ENCODE peak calls at places on chromosomes 13 and 19, in five cellular contexts. Q is mucosa of descending colon; C is IMR-90; L is CD8-positive, alpha-beta T cell; V is Peyer's patch. O is an unnamed sample.

GRCh38 chr13:78298657-78299056 is 304.7 kb downstream of the POU4F1 start:
- DNase-seq in Q (no peak), C (no peak), L (no peak), V (no peak), O (no peak)

GRCh38 chr19:9854282-9854846 is 19.2 kb downstream of the PIN1 start:
- DNase-seq in Q (no peak), C (no peak), L (no peak), V (no peak), O (no peak)

GRCh38 chr19:56101746-56102535 is 19.2 kb downstream of the ZNF787 start:
- DNase-seq in Q (no peak), C (no peak), L (no peak), V (no peak), O (no peak)

GRCh38 chr19:19528721-19529490 is at the start of gene YJEFN3:
- DNase-seq in Q (no peak), C (peak; percentile 19), L (no peak), V (no peak), O (no peak)

GRCh38 chr19:13668964-13669363 is 95.4 kb upstream of the MRI1 start:
- DNase-seq in Q (no peak), C (no peak), L (no peak), V (no peak), O (no peak)

GRCh38 chr19:13803038-13803437 is 7.8 kb downstream of the ZSWIM4 start:
- DNase-seq in Q (no peak), C (no peak), L (no peak), V (no peak), O (no peak)

GRCh38 chr19:8161135-8161646 is 11.8 kb upstream of the FBN3 start:
- DNase-seq in Q (no peak), C (no peak), L (no peak), V (no peak), O (no peak)

GRCh38 chr19:51501594-51502263 is at the start of gene SIGLEC12:
- DNase-seq in Q (no peak), C (no peak), L (no peak), V (peak; percentile 68), O (no peak)

GRCh38 chr19:3250675-3251074 is 26.2 kb downstream of the CELF5 start:
- DNase-seq in Q (peak; percentile 49), C (no peak), L (peak; percentile 52), V (no peak), O (no peak)

GRCh38 chr13:35475131-35475959 is 1.1 kb downstream of the MAB21L1 start:
- DNase-seq in Q (peak; percentile 32), C (peak; percentile 16), L (no peak), V (peak; percentile 48), O (no peak)

GRCh38 chr19:48544856-48545750 is 6.9 kb upstream of the SULT2B1 start:
- DNase-seq in Q (no peak), C (no peak), L (no peak), V (no peak), O (no peak)

GRCh38 chr19:57947419-57948134 is at the start of gene ZNF256:
- DNase-seq in Q (peak; percentile 94), C (peak; percentile 93), L (peak; percentile 85), V (peak; percentile 96), O (peak; percentile 70)

GRCh38 chr13:51814825-51815650 is 11.1 kb upstream of the DHRS12 start:
- DNase-seq in Q (peak; percentile 60), C (peak; percentile 50), L (peak; percentile 76), V (peak; percentile 91), O (no peak)

GRCh38 chr19:8973501-8974091 is 36.6 kb downstream of the MUC16 start:
- DNase-seq in Q (no peak), C (no peak), L (no peak), V (no peak), O (no peak)

GRCh38 chr13:93420887-93421286 is 194.3 kb downstream of the GPC6 start:
- DNase-seq in Q (no peak), C (no peak), L (no peak), V (no peak), O (no peak)

GRCh38 chr13:31476266-31476665 is 263.1 kb upstream of the RXFP2 start:
- DNase-seq in Q (no peak), C (peak; percentile 85), L (no peak), V (no peak), O (peak; percentile 60)

GRCh38 chr19:35991731-35992450 is 3.1 kb upstream of the SDHAF1 start:
- DNase-seq in Q (no peak), C (no peak), L (no peak), V (no peak), O (no peak)

GRCh38 chr13:46383383-46383782 is 3.7 kb downstream of the RUBCNL start:
- DNase-seq in Q (no peak), C (no peak), L (no peak), V (peak; percentile 65), O (no peak)

GRCh38 chr13:112967666-112968379 is 1.2 kb upstream of the MCF2L start:
- DNase-seq in Q (peak; percentile 26), C (no peak), L (no peak), V (no peak), O (no peak)

GRCh38 chr13:26460652-26461051 is 96.8 kb upstream of the WASF3 start:
- DNase-seq in Q (no peak), C (peak; percentile 84), L (no peak), V (no peak), O (no peak)

GRCh38 chr13:51034906-51035305 is 76.2 kb downstream of the C13orf42 start:
- DNase-seq in Q (no peak), C (no peak), L (no peak), V (no peak), O (no peak)

GRCh38 chr13:41613984-41614581 is 156.7 kb downstream of the RGCC start:
- DNase-seq in Q (no peak), C (peak; percentile 96), L (no peak), V (no peak), O (peak; percentile 90)

GRCh38 chr13:35992964-35993363 is 138.2 kb downstream of the DCLK1 start:
- DNase-seq in Q (no peak), C (no peak), L (no peak), V (no peak), O (no peak)

GRCh38 chr13:49323344-49323743 is 75.6 kb downstream of the CDADC1 start:
- DNase-seq in Q (no peak), C (no peak), L (no peak), V (no peak), O (no peak)

GRCh38 chr13:71625694-71626093 is 241.3 kb downstream of the DACH1 start:
- DNase-seq in Q (no peak), C (peak; percentile 92), L (no peak), V (no peak), O (no peak)

GRCh38 chr13:82817133-82817532 is 1065.1 kb downstream of the SLITRK1 start:
- DNase-seq in Q (no peak), C (no peak), L (no peak), V (no peak), O (no peak)

GRCh38 chr13:25248071-25248470 is 39.2 kb downstream of the MTMR6 start:
- DNase-seq in Q (no peak), C (no peak), L (no peak), V (no peak), O (no peak)

GRCh38 chr13:43245374-43245964 is 222.1 kb downstream of the DNAJC15 start:
- DNase-seq in Q (no peak), C (peak; percentile 92), L (no peak), V (no peak), O (peak; percentile 81)

GRCh38 chr19:46603195-46603637 is 2.1 kb downstream of the CALM3 start:
- DNase-seq in Q (peak; percentile 82), C (no peak), L (no peak), V (peak; percentile 89), O (no peak)

GRCh38 chr13:37179646-37180045 is 74.2 kb upstream of the CSNK1A1L start:
- DNase-seq in Q (no peak), C (no peak), L (no peak), V (no peak), O (no peak)

GRCh38 chr19:34172661-34173144 is 399 bp downstream of the LSM14A start:
- DNase-seq in Q (no peak), C (no peak), L (no peak), V (peak; percentile 52), O (no peak)

GRCh38 chr19:45591004-45591637 is 6.5 kb upstream of the OPA3 start:
- DNase-seq in Q (peak; percentile 78), C (peak; percentile 35), L (peak; percentile 39), V (peak; percentile 78), O (no peak)
- TF ChIP-seq CTCF in Q (peak; percentile 18), C (peak; percentile 53), L (peak; percentile 31), V (peak; percentile 69), O (peak; percentile 57)

GRCh38 chr13:73141292-73141771 is 82.5 kb downstream of the KLF5 start:
- DNase-seq in Q (no peak), C (peak; percentile 15), L (no peak), V (no peak), O (no peak)

GRCh38 chr13:73138276-73138950 is 79.6 kb downstream of the KLF5 start:
- DNase-seq in Q (no peak), C (peak; percentile 76), L (no peak), V (no peak), O (no peak)

GRCh38 chr13:73142091-73142490 is 83.3 kb downstream of the KLF5 start:
- DNase-seq in Q (no peak), C (no peak), L (no peak), V (no peak), O (no peak)

GRCh38 chr13:73138967-73139491 is 80.2 kb downstream of the KLF5 start:
- DNase-seq in Q (no peak), C (no peak), L (no peak), V (no peak), O (no peak)

DNA sequence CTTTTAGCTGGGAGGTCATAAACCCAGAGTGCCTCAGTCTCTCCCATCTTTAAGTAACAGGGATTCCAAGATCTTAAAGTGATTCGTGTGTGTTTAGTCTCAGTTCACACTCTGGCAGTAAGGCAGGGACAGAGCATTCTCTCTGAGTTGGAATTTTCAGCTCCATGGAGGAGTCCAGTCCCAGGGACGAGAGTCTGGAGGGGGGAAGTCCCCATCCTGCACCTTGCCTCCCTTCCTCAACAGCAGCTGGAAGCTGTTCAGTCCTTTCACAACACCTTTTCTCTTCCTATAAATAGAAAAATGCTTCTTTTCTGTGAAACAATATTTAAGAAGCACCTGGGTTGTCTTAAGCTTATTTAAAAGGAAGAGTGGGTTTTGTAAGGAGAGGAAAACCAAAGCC is 82.0 kb downstream of the KLF5 start:
- DNase-seq in Q (no peak), C (no peak), L (no peak), V (no peak), O (no peak)
- H3K4me3 ChIP-seq in Q (no peak overlapping the region), C (no peak overlapping the region), L (no peak overlapping the region), V (no peak overlapping the region), O (no peak overlapping the region)

GRCh38 chr19:12639901-12640613 is 26.5 kb downstream of the MAN2B1 start:
- DNase-seq in Q (peak; percentile 86), C (peak; percentile 77), L (peak; percentile 85), V (peak; percentile 94), O (peak; percentile 18)
- TF ChIP-seq CTCF in Q (peak; percentile 58), C (peak; percentile 74), L (peak; percentile 68), V (peak; percentile 77), O (peak; percentile 90)

DNA sequence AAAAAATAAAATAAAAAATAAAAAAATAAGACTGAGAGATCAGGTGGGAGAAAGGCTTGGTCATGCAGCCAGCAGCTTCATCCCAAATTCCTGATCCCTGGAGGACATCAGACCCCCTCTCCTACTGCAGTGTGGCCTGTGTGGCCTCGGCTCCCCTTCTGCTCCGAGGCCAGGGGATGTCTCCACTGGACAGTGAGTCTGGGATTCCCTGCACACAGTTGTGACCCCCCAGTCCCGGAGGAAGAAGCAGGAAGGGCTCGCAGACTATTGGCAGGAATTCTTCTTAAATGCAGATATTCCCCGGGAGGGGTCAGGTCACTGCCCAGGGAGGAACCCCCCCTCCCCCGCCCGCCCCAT is 41.9 kb downstream of the ZNF627 start:
- DNase-seq in Q (no peak), C (no peak), L (no peak), V (no peak), O (no peak)
- H3K4me3 ChIP-seq in Q (no peak overlapping the region), C (no peak overlapping the region), L (no peak overlapping the region), V (peak overlapping the region; percentile 66), O (peak overlapping the region; percentile 92)